ENCODE peak calls at places on chromosomes 11 and 22, in four cellular contexts. One of them, this sample, is unnamed.

GRCh38 chr11:96246718-96247540 is 96.1 kb downstream of the MAML2 start:
- DNase-seq in HT1080: peak; percentile 80
- DNase-seq in T-cell: no peak
- DNase-seq in globus pallidus: peak; percentile 41
- DNase-seq in this sample: no peak

GRCh38 chr11:2571598-2572281 is 126.9 kb downstream of the KCNQ1 start:
- DNase-seq in globus pallidus: no peak
- DNase-seq in HT1080: no peak
- DNase-seq in T-cell: no peak
- DNase-seq in this sample: no peak

GRCh38 chr11:15690326-15690725 is 575.6 kb downstream of the INSC start:
- DNase-seq in HT1080: no peak
- DNase-seq in T-cell: no peak
- DNase-seq in globus pallidus: no peak
- DNase-seq in this sample: no peak

GRCh38 chr11:17590463-17590862 is 43.4 kb downstream of the OTOG start:
- DNase-seq in HT1080: no peak
- DNase-seq in globus pallidus: no peak
- DNase-seq in T-cell: no peak
- DNase-seq in this sample: no peak

GRCh38 chr22:17109113-17109865 is 11.9 kb downstream of the TMEM121B start:
- DNase-seq in T-cell: no peak
- DNase-seq in HT1080: no peak
- DNase-seq in globus pallidus: no peak
- DNase-seq in this sample: no peak

GRCh38 chr11:813037-813436 is 3.3 kb downstream of the RPLP2 start:
- DNase-seq in HT1080: no peak
- DNase-seq in globus pallidus: no peak
- DNase-seq in T-cell: no peak
- DNase-seq in this sample: no peak

GRCh38 chr11:72776844-72777754 is 16.7 kb downstream of the STARD10 start:
- DNase-seq in HT1080: no peak
- DNase-seq in T-cell: no peak
- DNase-seq in globus pallidus: peak; percentile 89
- DNase-seq in this sample: no peak

GRCh38 chr11:31487848-31488247 is 21.6 kb downstream of the IMMP1L start:
- DNase-seq in HT1080: peak; percentile 21
- DNase-seq in T-cell: no peak
- DNase-seq in globus pallidus: peak; percentile 33
- DNase-seq in this sample: no peak

GRCh38 chr11:64643258-64643881 is 52.4 kb downstream of the SLC22A12 start:
- DNase-seq in HT1080: no peak
- DNase-seq in T-cell: no peak
- DNase-seq in globus pallidus: peak; percentile 56
- DNase-seq in this sample: no peak

GRCh38 chr11:62504158-62504973 is 42.2 kb downstream of the AHNAK start:
- DNase-seq in T-cell: no peak
- DNase-seq in globus pallidus: no peak
- DNase-seq in HT1080: no peak
- DNase-seq in this sample: no peak

GRCh38 chr11:15764948-15765347 is 591.4 kb downstream of the SOX6 start:
- DNase-seq in T-cell: no peak
- DNase-seq in HT1080: no peak
- DNase-seq in globus pallidus: no peak
- DNase-seq in this sample: no peak

GRCh38 chr11:47466701-47467250 is 17.8 kb upstream of the RAPSN start:
- DNase-seq in HT1080: peak; percentile 68
- DNase-seq in globus pallidus: peak; percentile 84
- DNase-seq in T-cell: no peak
- DNase-seq in this sample: no peak

GRCh38 chr11:110720646-110721283 is 8.5 kb upstream of the ARHGAP20 start:
- DNase-seq in globus pallidus: no peak
- DNase-seq in T-cell: no peak
- DNase-seq in HT1080: no peak
- DNase-seq in this sample: no peak

GRCh38 chr11:17471501-17471900 is 5.1 kb downstream of the ABCC8 start:
- DNase-seq in globus pallidus: no peak
- DNase-seq in T-cell: no peak
- DNase-seq in HT1080: no peak
- DNase-seq in this sample: no peak

GRCh38 chr11:36726420-36726819 is 128.4 kb upstream of the RAG2 start:
- DNase-seq in T-cell: no peak
- DNase-seq in globus pallidus: no peak
- DNase-seq in HT1080: no peak
- DNase-seq in this sample: no peak

GRCh38 chr22:50027639-50028537 is 15.3 kb upstream of the IL17REL start:
- DNase-seq in T-cell: peak; percentile 28
- DNase-seq in globus pallidus: no peak
- DNase-seq in HT1080: peak; percentile 35
- DNase-seq in this sample: peak; percentile 42

This sample was measured in central memory CD4-positive, alpha-beta T cell.